ENCODE peak calls at places on chromosome 13, in six cellular contexts. K is psoas muscle; X is CD4-positive, alpha-beta memory T cell; D is right lobe of liver; C is pancreas; O is CD8-positive, alpha-beta memory T cell. W is an unnamed sample.

GRCh38 chr13:48074006-48074405 is 20.9 kb downstream of the MED4 start:
- DNase-seq in K (no peak), X (no peak), D (no peak), C (no peak), O (no peak), W (no peak)

GRCh38 chr13:44786724-44787123 is 202.5 kb downstream of the NUFIP1 start:
- DNase-seq in K (no peak), X (no peak), D (no peak), C (no peak), O (no peak), W (no peak)

GRCh38 chr13:37009692-37010091 is 9.1 kb downstream of the EXOSC8 start:
- DNase-seq in K (no peak), X (no peak), D (no peak), C (no peak), O (no peak), W (no peak)

GRCh38 chr13:74444161-74444571 is 310.0 kb upstream of the KLF12 start:
- DNase-seq in K (no peak), X (no peak), D (no peak), C (no peak), O (no peak), W (no peak)

GRCh38 chr13:94329754-94330551 is 149.5 kb downstream of the DCT start:
- DNase-seq in K (no peak), X (no peak), D (peak), C (no peak), O (no peak), W (no peak)

GRCh38 chr13:56586966-56587365 is 553.8 kb upstream of the PRR20A start:
- DNase-seq in K (no peak), X (no peak), D (no peak), C (no peak), O (no peak), W (no peak)

GRCh38 chr13:30306762-30307193 is 573 bp downstream of the KATNAL1 start:
- DNase-seq in K (peak), X (peak), D (peak), C (peak), O (peak), W (peak)

GRCh38 chr13:49530452-49530851 is 34.7 kb downstream of the PHF11 start:
- DNase-seq in K (no peak), X (no peak), D (no peak), C (no peak), O (no peak), W (no peak)

DNA sequence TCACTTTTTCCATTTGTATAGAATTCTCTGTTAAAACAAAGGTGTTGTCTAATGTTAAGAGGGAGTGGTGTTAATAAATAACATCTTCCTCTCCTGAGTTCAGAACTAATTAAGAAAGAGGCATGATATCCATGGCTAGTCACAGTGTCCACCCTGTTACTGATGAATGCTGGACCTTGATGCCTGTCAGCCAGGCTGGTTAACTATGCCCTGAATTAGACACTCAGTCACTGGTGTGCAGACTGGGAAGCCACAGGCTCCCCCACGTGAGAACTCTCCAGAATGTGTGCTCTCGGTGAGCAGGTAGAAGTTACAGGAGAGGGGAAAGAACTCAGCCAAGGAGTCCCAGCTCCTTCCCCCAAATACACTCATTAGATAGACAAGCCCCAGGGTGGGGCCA is 56.1 kb upstream of the RNF113B start:
- DNase-seq in K (no peak), X (no peak), D (no peak), C (no peak), O (no peak), W (no peak)
- H3K27ac ChIP-seq in K (no peak), X (no peak), D (no peak), C (no peak), O (no peak), W (no peak)

DNA sequence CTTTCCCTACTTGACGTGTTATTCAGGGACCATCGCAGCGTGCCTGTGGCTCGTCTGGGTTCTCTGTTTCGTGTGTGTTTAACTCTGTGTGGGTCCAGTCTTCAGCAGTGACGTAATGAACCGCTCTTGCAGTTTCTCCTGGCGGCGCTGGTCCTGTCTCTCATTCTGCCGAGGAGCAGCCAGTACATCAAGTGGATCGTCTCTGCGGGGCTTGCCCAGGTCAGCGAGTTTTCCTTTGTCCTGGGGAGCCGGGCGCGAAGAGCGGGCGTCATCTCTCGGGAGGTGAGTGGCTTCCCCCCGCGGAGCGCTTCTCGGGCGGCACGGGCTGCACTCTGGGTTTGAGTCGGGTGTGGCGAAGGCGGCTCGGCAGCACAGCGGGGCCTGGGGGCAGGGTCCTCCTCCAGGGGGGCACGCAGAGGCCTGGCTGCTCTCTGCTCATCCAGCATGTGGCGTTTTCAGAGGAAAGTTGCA is 36.3 kb upstream of the TFDP1 start:
- DNase-seq in K (no peak), X (no peak), D (peak), C (no peak), O (no peak), W (no peak)
- H3K27ac ChIP-seq in K (no peak), X (no peak), D (no peak), C (no peak), O (no peak), W (no peak)

DNA sequence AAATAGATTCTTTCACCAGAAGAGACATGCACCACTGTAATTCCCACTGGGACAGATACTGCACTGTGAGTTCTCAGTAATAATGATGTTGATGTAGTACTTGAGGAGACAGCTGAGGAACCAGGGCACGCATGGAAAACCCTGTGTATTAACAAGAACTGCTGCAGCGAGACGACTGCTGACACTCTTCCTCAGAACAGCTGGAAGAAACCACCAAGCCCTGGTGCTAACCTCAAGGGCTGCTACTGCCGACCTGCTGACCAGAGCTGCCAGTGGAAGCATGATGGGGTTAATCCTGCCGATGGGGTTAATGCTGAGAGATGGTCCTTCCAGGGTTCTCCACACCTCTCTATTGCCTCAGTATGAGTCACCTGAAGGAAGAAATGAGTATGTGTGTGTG is 45.6 kb downstream of the EDNRB start:
- DNase-seq in K (no peak), X (no peak), D (no peak), C (no peak), O (no peak), W (no peak)
- H3K27ac ChIP-seq in K (no peak), X (no peak), D (no peak), C (no peak), O (no peak), W (no peak)

DNA sequence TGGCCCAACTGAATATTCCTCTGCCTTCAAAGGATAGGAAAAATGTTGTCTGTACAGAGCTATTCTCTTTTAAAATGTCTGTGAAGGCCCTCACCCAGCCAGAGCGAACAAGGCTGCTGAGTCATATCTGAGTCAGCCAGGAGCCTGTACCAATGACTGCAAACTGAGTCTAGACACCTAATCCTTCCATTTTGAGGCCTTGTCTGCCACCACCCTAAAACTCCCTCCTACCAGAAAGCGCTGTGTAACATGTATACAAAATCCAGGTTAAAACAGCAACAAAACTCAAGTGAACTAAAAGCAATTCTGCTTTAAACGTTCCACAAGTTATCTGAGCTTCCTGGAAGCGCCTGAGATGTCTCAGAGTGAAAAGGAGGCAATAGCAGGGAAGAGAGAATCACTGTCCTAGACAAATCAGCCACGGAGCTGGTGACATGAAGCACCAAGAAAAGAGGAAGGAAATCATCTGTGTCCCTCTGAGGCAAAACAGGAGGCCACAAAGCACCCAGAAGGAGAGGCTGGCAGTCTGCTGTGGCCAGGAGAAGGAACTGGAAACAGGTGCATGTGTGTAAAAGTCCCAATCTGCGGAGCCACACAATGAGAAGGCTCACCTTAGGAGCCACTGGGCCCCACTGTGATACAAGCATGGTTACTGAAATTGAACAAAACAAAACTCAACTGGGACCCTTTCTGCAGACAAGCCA is 10.2 kb downstream of the DHRS12 start:
- DNase-seq in K (no peak), X (no peak), D (no peak), C (peak), O (no peak), W (no peak)
- H3K27ac ChIP-seq in K (no peak), X (no peak), D (no peak), C (no peak), O (no peak), W (no peak)

GRCh38 chr13:32281083-32281482 is 34.1 kb downstream of the ZAR1L start:
- DNase-seq in K (no peak), X (no peak), D (no peak), C (no peak), O (no peak), W (no peak)

GRCh38 chr13:32278456-32278855 is 36.7 kb downstream of the ZAR1L start:
- DNase-seq in K (no peak), X (no peak), D (no peak), C (no peak), O (no peak), W (no peak)

GRCh38 chr13:32284927-32285632 is 30.1 kb downstream of the ZAR1L start:
- DNase-seq in K (no peak), X (no peak), D (no peak), C (no peak), O (no peak), W (no peak)

GRCh38 chr13:32285633-32285965 is 29.6 kb downstream of the ZAR1L start:
- DNase-seq in K (no peak), X (no peak), D (no peak), C (no peak), O (no peak), W (no peak)

DNA sequence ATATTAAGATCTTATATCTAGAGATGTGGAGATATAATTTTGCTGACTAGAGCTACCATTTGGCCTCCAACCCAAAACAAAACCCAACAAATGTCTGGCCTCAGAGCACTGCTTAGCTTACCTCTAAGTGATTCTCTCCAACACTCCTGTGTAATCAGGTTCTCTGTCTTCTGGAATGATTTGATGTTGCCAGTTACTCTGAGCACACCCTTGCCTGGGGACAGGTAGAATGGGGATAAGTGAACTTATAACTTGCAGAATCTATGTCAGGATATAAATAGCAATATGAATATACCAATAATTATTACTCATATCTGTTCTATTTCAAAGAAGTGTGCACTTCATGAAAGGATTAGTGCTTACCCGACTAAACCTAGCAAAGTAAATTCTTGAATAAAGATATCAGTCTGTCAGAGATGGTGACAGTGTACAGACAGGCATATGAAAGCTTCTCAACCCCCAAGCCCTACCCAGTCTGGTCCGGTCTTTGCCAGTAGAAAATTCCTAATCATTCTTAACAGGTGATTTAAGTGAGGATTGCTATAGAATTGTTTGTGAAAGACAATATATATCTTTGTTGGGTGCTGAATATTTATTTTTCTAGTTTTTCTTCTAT is 33.0 kb downstream of the ZAR1L start:
- DNase-seq in K (no peak), X (no peak), D (no peak), C (no peak), O (no peak), W (no peak)
- H3K27ac ChIP-seq in K (no peak), X (no peak), D (no peak), C (no peak), O (no peak), W (no peak)

GRCh38 chr13:102045713-102046112 is 356.1 kb downstream of the FGF14 start:
- DNase-seq in K (no peak), X (no peak), D (no peak), C (no peak), O (no peak), W (no peak)

GRCh38 chr13:102055116-102055515 is 346.7 kb downstream of the FGF14 start:
- DNase-seq in K (no peak), X (no peak), D (no peak), C (no peak), O (no peak), W (no peak)

GRCh38 chr13:102049853-102050252 is 352.0 kb downstream of the FGF14 start:
- DNase-seq in K (no peak), X (no peak), D (no peak), C (no peak), O (no peak), W (no peak)
- H3K27ac ChIP-seq in K (no peak), X (no peak), D (no peak), C (no peak), O (no peak), W (no peak)

DNA sequence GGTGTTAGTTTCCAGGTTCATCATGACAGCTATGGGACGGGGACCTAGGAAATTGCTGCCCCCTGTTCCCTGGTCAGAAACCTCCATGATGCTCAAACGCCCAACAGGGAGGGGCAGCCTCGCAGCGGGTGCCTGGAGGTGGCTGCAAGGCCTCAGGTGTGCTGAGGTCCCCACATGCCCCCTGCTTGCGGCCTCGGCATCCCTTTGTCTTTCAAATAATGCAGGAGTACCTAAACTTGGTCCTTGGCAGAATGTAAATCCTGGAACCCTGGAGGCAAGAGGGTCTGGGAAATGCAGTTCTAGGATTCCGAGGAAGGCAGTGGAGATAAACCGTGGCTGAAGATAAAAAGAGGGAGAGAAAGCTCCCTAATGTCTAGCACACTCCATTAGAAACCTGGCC is 52.4 kb downstream of the SKA3 start:
- DNase-seq in K (no peak), X (no peak), D (no peak), C (no peak), O (no peak), W (no peak)
- H3K27ac ChIP-seq in K (no peak), X (no peak), D (no peak), C (no peak), O (no peak), W (no peak)

GRCh38 chr13:114076329-114076761 is 56.1 kb downstream of the RASA3 start:
- DNase-seq in K (no peak), X (no peak), D (peak), C (no peak), O (no peak), W (no peak)

GRCh38 chr13:114072421-114072820 is 60.0 kb downstream of the RASA3 start:
- DNase-seq in K (no peak), X (no peak), D (peak), C (no peak), O (no peak), W (no peak)

GRCh38 chr13:114073881-114074551 is 58.4 kb downstream of the RASA3 start:
- DNase-seq in K (no peak), X (no peak), D (peak), C (no peak), O (no peak), W (no peak)

GRCh38 chr13:114077121-114077937 is 55.1 kb downstream of the RASA3 start:
- DNase-seq in K (no peak), X (no peak), D (peak), C (no peak), O (no peak), W (no peak)

DNA sequence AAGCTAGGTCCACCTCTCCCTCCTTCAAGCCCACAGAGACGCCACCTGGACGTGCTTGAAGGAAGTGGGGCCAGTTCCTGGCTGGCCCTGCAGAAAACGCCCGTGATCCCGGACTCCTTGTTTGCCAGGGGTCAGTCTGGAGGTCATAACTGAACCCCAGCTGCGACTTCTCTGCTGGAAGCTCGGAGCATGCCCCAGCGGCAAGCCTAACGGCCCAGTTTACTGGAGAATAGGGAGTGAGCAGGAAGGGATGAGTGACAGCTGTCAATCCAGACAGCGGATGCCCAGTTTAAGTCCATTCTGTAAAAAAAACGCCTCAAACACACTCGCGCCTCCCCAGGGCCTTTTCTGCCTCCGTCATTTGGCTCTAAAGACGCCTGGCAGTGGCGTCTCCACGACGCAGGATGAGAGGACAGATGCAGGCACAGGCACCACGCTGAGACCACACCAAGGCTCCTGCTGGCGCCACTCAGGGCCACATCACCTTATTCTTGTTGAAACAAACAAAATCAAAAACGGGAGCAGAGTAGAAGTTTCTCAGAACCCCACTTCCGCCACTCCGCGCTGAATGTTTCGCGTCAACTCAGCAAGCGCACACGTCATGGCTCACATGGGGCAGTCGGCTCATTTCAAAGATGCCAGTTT is 57.6 kb downstream of the RASA3 start:
- DNase-seq in K (no peak), X (no peak), D (peak), C (no peak), O (no peak), W (no peak)
- H3K27ac ChIP-seq in K (no peak), X (no peak), D (no peak), C (no peak), O (no peak), W (no peak)

DNA sequence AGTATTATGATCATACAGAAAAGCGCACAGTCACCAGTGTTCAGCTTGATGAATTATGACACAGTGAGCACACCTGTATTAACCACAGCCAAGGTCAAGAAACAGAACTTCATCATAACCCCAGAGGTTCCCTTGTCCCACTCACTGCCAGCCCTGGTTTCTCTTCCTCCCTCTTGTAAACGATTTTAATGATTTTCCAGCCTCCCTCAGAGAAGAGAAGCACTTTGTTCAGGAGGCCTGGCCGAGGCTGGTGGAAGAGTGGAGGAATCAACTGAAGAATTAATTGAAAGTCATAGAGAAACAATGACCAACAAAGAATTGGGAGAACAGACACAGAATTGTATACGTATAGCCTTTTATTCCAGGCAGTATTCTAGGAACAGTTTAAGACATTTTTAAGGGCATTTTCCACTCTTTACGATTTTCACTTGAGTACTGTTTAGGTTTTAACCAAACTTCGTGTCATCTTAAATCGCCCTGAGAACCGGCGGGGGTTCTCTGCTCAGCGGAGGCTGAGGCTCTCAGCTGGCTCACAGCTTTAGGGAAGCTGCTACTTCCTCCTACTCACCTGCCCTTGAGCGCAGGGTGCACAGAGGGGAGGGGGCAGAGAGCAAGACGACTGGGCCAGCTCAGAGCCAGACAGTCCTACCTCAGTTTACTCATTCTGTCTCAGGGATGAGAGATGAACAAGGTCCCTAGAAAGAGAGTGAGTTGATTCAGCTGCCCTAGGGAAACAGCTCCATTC is 108.6 kb downstream of the AKAP11 start:
- DNase-seq in K (no peak), X (no peak), D (no peak), C (no peak), O (no peak), W (no peak)
- H3K27ac ChIP-seq in K (no peak), X (no peak), D (no peak), C (no peak), O (no peak), W (no peak)

DNA sequence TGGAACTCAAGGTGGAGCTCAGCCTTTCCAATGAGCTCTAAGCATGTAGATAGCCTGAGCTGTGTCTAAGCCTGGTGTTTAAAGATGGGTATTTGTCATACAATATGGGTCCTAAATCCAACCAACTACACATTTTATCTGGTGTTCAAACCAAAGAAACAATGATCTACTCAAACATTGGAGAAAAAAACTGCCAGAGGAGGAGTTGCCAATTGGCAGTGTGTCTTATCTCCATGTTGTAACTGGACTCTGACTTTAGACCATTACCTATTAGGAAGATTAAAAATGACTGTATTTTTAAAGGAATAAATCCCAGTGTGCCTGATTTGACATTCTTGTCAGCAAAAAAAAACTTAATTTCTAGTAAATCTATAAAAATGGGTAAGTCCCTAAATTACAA is 96.3 kb downstream of the COG6 start:
- DNase-seq in K (no peak), X (no peak), D (no peak), C (no peak), O (no peak), W (no peak)
- H3K27ac ChIP-seq in K (no peak), X (no peak), D (no peak), C (no peak), O (no peak), W (no peak)